ENCODE peak calls at places on chromosomes 3 and 15, in six cellular contexts. D is T-helper 1 cell, U is NCI-H460, E is RCC 7860, F is naive B cell, H is HFFc6. X is an unnamed sample.
A peak's percentile ranks its signal among the peaks of the same experiment; 100 is the strongest.

GRCh38 chr15:67953286-67953685 is 100.8 kb upstream of the PIAS1 start:
- DNase-seq in F (no peak), U (no peak), E (no peak), H (no peak), D (no peak), X (no peak)

GRCh38 chr15:71973366-71973765 is 144.6 kb downstream of the MYO9A start:
- DNase-seq in H (no peak), D (no peak), U (no peak), E (no peak), F (no peak), X (no peak)

GRCh38 chr3:72041531-72041930 is 256.6 kb upstream of the PROK2 start:
- DNase-seq in D (no peak), E (no peak), F (no peak), H (no peak), U (no peak), X (no peak)

GRCh38 chr3:43286115-43286885 is at the start of gene SNRK:
- DNase-seq in D (peak; percentile 82), H (peak; percentile 50), E (peak; percentile 39), U (peak; percentile 60), F (peak; percentile 92), X (peak; percentile 40)

GRCh38 chr15:42184313-42184712 is 23.8 kb downstream of the VPS39 start:
- DNase-seq in F (peak; percentile 2), U (no peak), E (no peak), H (no peak), D (no peak), X (no peak)

GRCh38 chr3:123383101-123384053 is 65.5 kb downstream of the ADCY5 start:
- DNase-seq in E (no peak), U (no peak), D (no peak), H (no peak), F (no peak), X (no peak)

GRCh38 chr3:31755911-31756658 is 223.4 kb downstream of the STT3B start:
- DNase-seq in H (no peak), D (peak; percentile 95), U (no peak), F (peak; percentile 2), E (no peak), X (no peak)

GRCh38 chr3:39727415-39727814 is 82.0 kb upstream of the MYRIP start:
- DNase-seq in E (no peak), F (no peak), D (no peak), H (no peak), U (no peak), X (no peak)

GRCh38 chr3:21920431-21920830 is 169.4 kb upstream of the ZNF385D start:
- DNase-seq in U (no peak), H (peak; percentile 84), E (no peak), F (no peak), D (no peak), X (peak; percentile 44)

GRCh38 chr3:102144063-102144462 is 290.8 kb upstream of the ZPLD1 start:
- DNase-seq in F (no peak), H (no peak), E (no peak), U (no peak), D (no peak), X (no peak)

GRCh38 chr3:101849714-101850326 is 506 bp downstream of the NFKBIZ start:
- DNase-seq in E (no peak), D (peak; percentile 70), H (no peak), F (peak; percentile 68), U (no peak), X (no peak)

GRCh38 chr15:70507772-70508351 is 255.5 kb downstream of the UACA start:
- DNase-seq in U (peak; percentile 98), H (no peak), D (peak; percentile 49), E (peak; percentile 69), F (no peak), X (peak; percentile 41)

GRCh38 chr3:39718674-39719595 is 90.5 kb upstream of the MYRIP start:
- DNase-seq in H (peak; percentile 73), U (no peak), E (no peak), F (no peak), D (no peak), X (peak; percentile 47)

GRCh38 chr15:56934269-56934668 is 15.8 kb downstream of the TCF12 start:
- DNase-seq in F (no peak), H (no peak), D (no peak), E (peak; percentile 9), U (no peak), X (no peak)